ENCODE peak calls at places on chromosomes 11 and 22, in five cellular contexts. One of them, this sample, is unnamed.

GRCh38 chr11:3833461-3833860 is 7.3 kb downstream of the RHOG start:
- DNase-seq in neuronal stem cell: no peak
- DNase-seq in ovary: no peak
- DNase-seq in mesendoderm: no peak
- DNase-seq in neural progenitor cell: no peak
- DNase-seq in this sample: no peak

GRCh38 chr11:113982306-113982705 is 7.4 kb downstream of the HTR3A start:
- DNase-seq in neural progenitor cell: no peak
- DNase-seq in neuronal stem cell: no peak
- DNase-seq in ovary: no peak
- DNase-seq in mesendoderm: no peak
- DNase-seq in this sample: no peak

GRCh38 chr11:21475276-21475675 is 717.6 kb upstream of the ANO5 start:
- DNase-seq in neural progenitor cell: peak; percentile 15
- DNase-seq in mesendoderm: peak; percentile 42
- DNase-seq in ovary: no peak
- DNase-seq in neuronal stem cell: no peak
- DNase-seq in this sample: no peak

GRCh38 chr11:69280994-69281393 is 13.0 kb upstream of the MYEOV start:
- DNase-seq in ovary: no peak
- DNase-seq in neuronal stem cell: no peak
- DNase-seq in mesendoderm: peak; percentile 77
- DNase-seq in neural progenitor cell: no peak
- DNase-seq in this sample: no peak

GRCh38 chr11:82759649-82760048 is 26.0 kb upstream of the FAM181B start:
- DNase-seq in mesendoderm: no peak
- DNase-seq in neural progenitor cell: no peak
- DNase-seq in ovary: no peak
- DNase-seq in neuronal stem cell: no peak
- DNase-seq in this sample: no peak

GRCh38 chr11:73563539-73564200 is 34.2 kb downstream of the FAM168A start:
- DNase-seq in mesendoderm: no peak
- DNase-seq in neuronal stem cell: no peak
- DNase-seq in ovary: no peak
- DNase-seq in neural progenitor cell: no peak
- DNase-seq in this sample: no peak

GRCh38 chr11:20980736-20981135 is 311.4 kb downstream of the NELL1 start:
- DNase-seq in neuronal stem cell: no peak
- DNase-seq in mesendoderm: no peak
- DNase-seq in neural progenitor cell: no peak
- DNase-seq in ovary: no peak
- DNase-seq in this sample: no peak

GRCh38 chr22:23161029-23161428 is 15.8 kb downstream of the RAB36 start:
- DNase-seq in neuronal stem cell: no peak
- DNase-seq in ovary: no peak
- DNase-seq in mesendoderm: no peak
- DNase-seq in neural progenitor cell: no peak
- DNase-seq in this sample: no peak

GRCh38 chr11:43359432-43359818 is 705 bp downstream of the TTC17 start:
- DNase-seq in neuronal stem cell: peak; percentile 23
- DNase-seq in neural progenitor cell: no peak
- DNase-seq in ovary: no peak
- DNase-seq in mesendoderm: peak; percentile 61
- DNase-seq in this sample: no peak

GRCh38 chr22:38203090-38203810 is 1.5 kb downstream of the MAFF start:
- DNase-seq in mesendoderm: peak; percentile 48
- DNase-seq in neuronal stem cell: no peak
- DNase-seq in ovary: peak; percentile 55
- DNase-seq in neural progenitor cell: peak; percentile 56
- DNase-seq in this sample: peak; percentile 43

GRCh38 chr11:62726156-62727006 is 876 bp downstream of the HNRNPUL2 start:
- DNase-seq in neuronal stem cell: no peak
- DNase-seq in ovary: no peak
- DNase-seq in neural progenitor cell: no peak
- DNase-seq in mesendoderm: peak; percentile 16
- DNase-seq in this sample: no peak

GRCh38 chr11:79042824-79043223 is 398.0 kb downstream of the TENM4 start:
- DNase-seq in neuronal stem cell: no peak
- DNase-seq in neural progenitor cell: no peak
- DNase-seq in mesendoderm: no peak
- DNase-seq in ovary: no peak
- DNase-seq in this sample: no peak

GRCh38 chr22:48974443-48975251 is 853.0 kb downstream of the BRD1 start:
- DNase-seq in neuronal stem cell: no peak
- DNase-seq in mesendoderm: peak; percentile 47
- DNase-seq in ovary: no peak
- DNase-seq in neural progenitor cell: peak; percentile 18
- DNase-seq in this sample: no peak

GRCh38 chr22:29784451-29785361 is 17.5 kb downstream of the UQCR10 start:
- DNase-seq in mesendoderm: no peak
- DNase-seq in neural progenitor cell: no peak
- DNase-seq in neuronal stem cell: no peak
- DNase-seq in ovary: peak; percentile 64
- DNase-seq in this sample: no peak

GRCh38 chr11:36469881-36470802 is 39.9 kb downstream of the TRAF6 start:
- DNase-seq in mesendoderm: no peak
- DNase-seq in neural progenitor cell: no peak
- DNase-seq in ovary: no peak
- DNase-seq in neuronal stem cell: no peak
- DNase-seq in this sample: no peak

GRCh38 chr11:6734616-6735015 is 37.2 kb downstream of the OR2AG2 start:
- DNase-seq in neuronal stem cell: no peak
- DNase-seq in mesendoderm: no peak
- DNase-seq in neural progenitor cell: no peak
- DNase-seq in ovary: no peak
- DNase-seq in this sample: no peak

GRCh38 chr11:114616516-114616915 is 20.9 kb upstream of the NXPE4 start:
- DNase-seq in neural progenitor cell: no peak
- DNase-seq in ovary: no peak
- DNase-seq in neuronal stem cell: no peak
- DNase-seq in mesendoderm: no peak
- DNase-seq in this sample: peak; percentile 16

GRCh38 chr11:765025-765801 is 12.1 kb downstream of the GATD1 start:
- DNase-seq in neural progenitor cell: peak; percentile 72
- DNase-seq in neuronal stem cell: no peak
- DNase-seq in mesendoderm: peak; percentile 79
- DNase-seq in ovary: no peak
- DNase-seq in this sample: no peak

GRCh38 chr11:131584694-131585592 is 214.5 kb downstream of the NTM start:
- DNase-seq in ovary: no peak
- DNase-seq in mesendoderm: peak; percentile 73
- DNase-seq in neural progenitor cell: peak; percentile 64
- DNase-seq in neuronal stem cell: no peak
- DNase-seq in this sample: no peak

GRCh38 chr11:75968021-75968685 is 153.1 kb downstream of the UVRAG start:
- DNase-seq in mesendoderm: no peak
- DNase-seq in neuronal stem cell: no peak
- DNase-seq in neural progenitor cell: no peak
- DNase-seq in ovary: no peak
- DNase-seq in this sample: no peak

GRCh38 chr11:15232496-15232895 is 117.8 kb downstream of the INSC start:
- DNase-seq in neural progenitor cell: no peak
- DNase-seq in neuronal stem cell: no peak
- DNase-seq in ovary: no peak
- DNase-seq in mesendoderm: no peak
- DNase-seq in this sample: no peak

GRCh38 chr11:67304511-67305113 is 1.3 kb downstream of the SSH3 start:
- DNase-seq in ovary: peak; percentile 20
- DNase-seq in neural progenitor cell: no peak
- DNase-seq in neuronal stem cell: no peak
- DNase-seq in mesendoderm: no peak
- DNase-seq in this sample: no peak

GRCh38 chr22:24156146-24156914 is 25.0 kb upstream of the SUSD2 start:
- DNase-seq in ovary: no peak
- DNase-seq in mesendoderm: no peak
- DNase-seq in neural progenitor cell: peak; percentile 71
- DNase-seq in neuronal stem cell: peak; percentile 35
- DNase-seq in this sample: peak; percentile 81

GRCh38 chr11:134976540-134976939 is 564.5 kb upstream of the B3GAT1 start:
- DNase-seq in neural progenitor cell: no peak
- DNase-seq in mesendoderm: no peak
- DNase-seq in neuronal stem cell: no peak
- DNase-seq in ovary: no peak
- DNase-seq in this sample: no peak

GRCh38 chr22:36763576-36763975 is 12.3 kb downstream of the IFT27 start:
- DNase-seq in neuronal stem cell: no peak
- DNase-seq in neural progenitor cell: no peak
- DNase-seq in mesendoderm: no peak
- DNase-seq in ovary: no peak
- DNase-seq in this sample: no peak

GRCh38 chr22:30266445-30267381 is at the start of gene OSM:
- DNase-seq in neural progenitor cell: no peak
- DNase-seq in mesendoderm: no peak
- DNase-seq in ovary: no peak
- DNase-seq in neuronal stem cell: no peak
- DNase-seq in this sample: peak; percentile 75

GRCh38 chr11:113082501-113082900 is 121.3 kb downstream of the NCAM1 start:
- DNase-seq in neuronal stem cell: no peak
- DNase-seq in neural progenitor cell: no peak
- DNase-seq in ovary: no peak
- DNase-seq in mesendoderm: no peak
- DNase-seq in this sample: no peak

GRCh38 chr11:108084811-108085210 is 36.6 kb upstream of the ACAT1 start:
- DNase-seq in ovary: no peak
- DNase-seq in mesendoderm: no peak
- DNase-seq in neural progenitor cell: no peak
- DNase-seq in neuronal stem cell: no peak
- DNase-seq in this sample: no peak

GRCh38 chr11:67272327-67273259 is 6.3 kb downstream of the GRK2 start:
- DNase-seq in neural progenitor cell: no peak
- DNase-seq in neuronal stem cell: no peak
- DNase-seq in mesendoderm: no peak
- DNase-seq in ovary: no peak
- DNase-seq in this sample: no peak

DNA sequence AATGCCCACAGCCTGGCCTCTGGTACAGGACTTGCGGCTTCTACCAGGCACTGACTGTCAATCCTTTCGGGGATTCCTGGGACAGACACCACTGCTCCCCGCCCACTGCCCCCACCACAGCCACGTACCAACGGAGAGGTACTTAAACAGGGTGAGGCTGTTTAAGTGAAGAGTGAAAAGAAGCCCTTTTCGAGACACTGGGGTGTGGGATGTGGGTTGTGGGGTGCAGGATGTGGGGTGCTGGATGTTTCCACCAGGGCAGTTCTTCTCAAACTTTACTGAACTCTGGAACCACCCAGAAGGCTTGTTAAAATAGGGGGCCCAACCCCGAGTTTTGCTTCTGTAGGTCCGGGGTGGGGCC is 34.2 kb upstream of the PRR5 start:
- DNase-seq in neuronal stem cell: no peak
- DNase-seq in mesendoderm: no peak
- DNase-seq in neural progenitor cell: no peak
- DNase-seq in ovary: no peak
- DNase-seq in this sample: no peak
- H3K27me3 ChIP-seq in neuronal stem cell: no peaks in the 10 kb centered on the region
- H3K27me3 ChIP-seq in mesendoderm: no peaks in the 10 kb centered on the region
- H3K27me3 ChIP-seq in neural progenitor cell: peaks cover 28% of the 10 kb centered on the region
- H3K27me3 ChIP-seq in ovary: no peaks in the 10 kb centered on the region
- H3K27me3 ChIP-seq in this sample: peaks cover 3% of the 10 kb centered on the region

GRCh38 chr22:46891382-46891951 is 129.0 kb downstream of the TBC1D22A start:
- DNase-seq in ovary: no peak
- DNase-seq in neuronal stem cell: no peak
- DNase-seq in neural progenitor cell: no peak
- DNase-seq in mesendoderm: no peak
- DNase-seq in this sample: no peak
- H3K36me3 ChIP-seq in ovary: no peaks in the 10 kb centered on the region
- H3K36me3 ChIP-seq in neuronal stem cell: peaks cover 22% of the 10 kb centered on the region
- H3K36me3 ChIP-seq in neural progenitor cell: no peaks in the 10 kb centered on the region
- H3K36me3 ChIP-seq in mesendoderm: no peaks in the 10 kb centered on the region
- H3K36me3 ChIP-seq in this sample: peaks cover 12% of the 10 kb centered on the region

GRCh38 chr11:2196970-2197770 is 25.6 kb upstream of the TH start:
- DNase-seq in neural progenitor cell: peak; percentile 93
- DNase-seq in ovary: peak; percentile 61
- DNase-seq in neuronal stem cell: peak; percentile 68
- DNase-seq in mesendoderm: peak; percentile 81
- DNase-seq in this sample: peak; percentile 34

GRCh38 chr11:2197771-2198520 is 26.3 kb upstream of the TH start:
- DNase-seq in ovary: no peak
- DNase-seq in mesendoderm: no peak
- DNase-seq in neural progenitor cell: no peak
- DNase-seq in neuronal stem cell: no peak
- DNase-seq in this sample: no peak

GRCh38 chr11:2193099-2193886 is 21.7 kb upstream of the TH start:
- DNase-seq in ovary: no peak
- DNase-seq in neuronal stem cell: no peak
- DNase-seq in neural progenitor cell: no peak
- DNase-seq in mesendoderm: no peak
- DNase-seq in this sample: no peak

GRCh38 chr11:2194877-2195755 is 23.5 kb upstream of the TH start:
- DNase-seq in neural progenitor cell: peak; percentile 81
- DNase-seq in ovary: no peak
- DNase-seq in mesendoderm: peak; percentile 55
- DNase-seq in neuronal stem cell: peak; percentile 71
- DNase-seq in this sample: no peak

GRCh38 chr11:2195756-2196088 is 24.1 kb upstream of the TH start:
- DNase-seq in mesendoderm: no peak
- DNase-seq in neuronal stem cell: no peak
- DNase-seq in neural progenitor cell: no peak
- DNase-seq in ovary: no peak
- DNase-seq in this sample: no peak
- H3K27me3 ChIP-seq in mesendoderm: no peaks in the 10 kb centered on the region
- H3K27me3 ChIP-seq in neuronal stem cell: no peaks in the 10 kb centered on the region
- H3K27me3 ChIP-seq in neural progenitor cell: peaks cover 10% of the 10 kb centered on the region
- H3K27me3 ChIP-seq in ovary: no peaks in the 10 kb centered on the region
- H3K27me3 ChIP-seq in this sample: no peaks in the 10 kb centered on the region

DNA sequence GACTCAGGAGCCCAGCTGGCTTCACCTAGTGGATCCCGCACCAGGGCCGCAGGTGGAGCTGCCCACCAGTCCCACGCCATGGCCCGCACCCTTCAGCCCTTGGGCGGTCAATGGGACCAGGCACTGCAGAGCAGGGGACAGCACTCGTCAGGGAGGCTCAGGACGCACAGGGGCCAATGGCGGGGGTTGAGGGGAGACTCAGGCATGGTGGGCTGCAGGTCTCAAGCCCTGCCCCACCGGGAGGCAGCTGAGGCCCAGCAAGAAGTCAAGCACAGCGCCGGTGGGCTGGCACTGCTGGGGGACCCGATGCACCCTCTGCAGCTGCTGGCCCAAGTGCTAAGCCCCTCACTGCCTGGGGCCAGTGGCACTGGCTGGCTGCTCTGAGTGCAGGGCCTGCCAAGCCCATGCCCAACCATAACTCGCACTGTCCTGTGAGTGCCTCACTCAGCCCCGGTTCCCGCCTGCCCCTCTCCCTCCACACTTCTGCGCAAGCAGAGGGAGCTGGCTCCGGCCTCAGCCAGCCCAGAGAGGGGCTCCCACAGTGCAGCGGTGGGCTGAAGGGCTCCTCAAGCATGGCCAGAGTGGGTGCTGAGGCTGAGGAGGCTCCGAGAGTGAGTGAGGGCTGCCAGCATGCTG is 111.7 kb upstream of the PGR start:
- DNase-seq in ovary: no peak
- DNase-seq in neuronal stem cell: no peak
- DNase-seq in mesendoderm: no peak
- DNase-seq in neural progenitor cell: no peak
- DNase-seq in this sample: no peak
- H3K36me3 ChIP-seq in ovary: no peaks in the 10 kb centered on the region
- H3K36me3 ChIP-seq in neuronal stem cell: no peaks in the 10 kb centered on the region
- H3K36me3 ChIP-seq in mesendoderm: no peaks in the 10 kb centered on the region
- H3K36me3 ChIP-seq in neural progenitor cell: no peaks in the 10 kb centered on the region
- H3K36me3 ChIP-seq in this sample: no peaks in the 10 kb centered on the region

GRCh38 chr11:61145228-61146005 is 15.8 kb downstream of the VPS37C start:
- DNase-seq in mesendoderm: no peak
- DNase-seq in neural progenitor cell: no peak
- DNase-seq in neuronal stem cell: no peak
- DNase-seq in ovary: no peak
- DNase-seq in this sample: no peak
- H3K27me3 ChIP-seq in mesendoderm: no peaks in the 10 kb centered on the region
- H3K27me3 ChIP-seq in neural progenitor cell: no peaks in the 10 kb centered on the region
- H3K27me3 ChIP-seq in neuronal stem cell: no peaks in the 10 kb centered on the region
- H3K27me3 ChIP-seq in ovary: no peaks in the 10 kb centered on the region
- H3K27me3 ChIP-seq in this sample: no peaks in the 10 kb centered on the region